ENCODE peak calls at places on chromosomes 1 and 21, in four cellular contexts. R is SK-N-SH, O is fibroblast of lung, N is GM23338. Q is an unnamed sample.

GRCh38 chr1:154987326-154987725 is 4.2 kb downstream of the FLAD1 start:
- DNase-seq in N (no peak), R (no peak), O (peak; percentile 55), Q (no peak)

GRCh38 chr1:94038511-94038910 is 82.4 kb downstream of the ABCA4 start:
- DNase-seq in O (peak; percentile 31), R (no peak), N (no peak), Q (no peak)

GRCh38 chr1:111542187-111542586 is 38.8 kb upstream of the ADORA3 start:
- DNase-seq in R (no peak), N (peak; percentile 24), O (no peak), Q (no peak)

GRCh38 chr1:22075718-22076117 is 23.2 kb downstream of the CDC42 start:
- DNase-seq in N (no peak), O (no peak), R (no peak), Q (no peak)

GRCh38 chr1:40847023-40847740 is 15.0 kb downstream of the CITED4 start:
- DNase-seq in N (peak; percentile 27), O (no peak), R (no peak), Q (no peak)

GRCh38 chr1:219088778-219089557 is 84.7 kb upstream of the LYPLAL1 start:
- DNase-seq in O (peak; percentile 95), N (no peak), R (no peak), Q (no peak)

GRCh38 chr21:39181205-39181818 is 1.9 kb downstream of the PSMG1 start:
- DNase-seq in R (no peak), O (no peak), N (no peak), Q (no peak)

GRCh38 chr1:53442297-53442696 is 16.9 kb upstream of the DMRTB1 start:
- DNase-seq in N (no peak), R (no peak), O (peak; percentile 49), Q (no peak)

GRCh38 chr1:81672766-81673165 is 128.0 kb upstream of the ADGRL2 start:
- DNase-seq in R (no peak), O (no peak), N (no peak), Q (no peak)

GRCh38 chr1:222521299-222522104 is 26.4 kb downstream of the HHIPL2 start:
- DNase-seq in R (no peak), O (peak; percentile 21), N (no peak), Q (no peak)

GRCh38 chr21:16624468-16625102 is 888.3 kb upstream of the CXADR start:
- DNase-seq in O (no peak), R (peak; percentile 58), N (no peak), Q (no peak)

GRCh38 chr1:7975212-7975865 is 13.8 kb downstream of the PARK7 start:
- DNase-seq in N (peak; percentile 92), R (peak; percentile 86), O (peak; percentile 78), Q (no peak)

GRCh38 chr1:204478166-204478899 is 16.3 kb downstream of the PIK3C2B start:
- DNase-seq in N (no peak), O (no peak), R (no peak), Q (no peak)

GRCh38 chr1:177351361-177352108 is 180.8 kb downstream of the BRINP2 start:
- DNase-seq in R (no peak), O (peak; percentile 81), N (peak; percentile 39), Q (no peak)

DNA sequence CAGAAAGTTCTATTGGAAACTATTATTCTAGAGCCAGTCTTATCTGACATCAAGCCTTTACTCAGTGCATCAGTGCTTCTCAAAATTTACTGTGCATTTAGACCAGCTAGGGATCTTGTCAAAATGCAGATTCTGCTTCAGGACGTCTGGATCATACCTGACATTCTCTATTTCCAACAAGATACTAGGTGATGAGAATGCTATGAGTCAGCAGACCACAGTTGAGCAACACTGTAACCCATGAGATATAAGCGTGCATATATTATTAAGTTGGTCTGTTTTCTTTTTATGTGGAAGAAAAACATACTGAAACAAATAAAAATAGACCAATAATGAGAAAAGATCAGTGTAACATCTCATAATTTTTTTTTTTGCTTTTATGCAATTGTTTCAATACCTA is 40.4 kb upstream of the KCNH1 start:
- DNase-seq in R (no peak), N (no peak), O (no peak), Q (no peak)
- H3K4me3 ChIP-seq in R (no peak overlapping the region), N (no peak overlapping the region), O (no peak overlapping the region), Q (no peak overlapping the region)

GRCh38 chr1:20661235-20662109 is at the start of gene DDOST:
- DNase-seq in N (peak; percentile 99), R (peak; percentile 98), O (peak; percentile 97), Q (peak; percentile 98)
- H3K4me2 ChIP-seq in N (peak within 1 kb of the TSS; percentile 99), R (peak within 1 kb of the TSS; percentile 94), O (peak within 1 kb of the TSS; percentile 95), Q (peak within 1 kb of the TSS; percentile 91)

GRCh38 chr21:35046223-35046690 is 2.8 kb downstream of the RUNX1 start:
- DNase-seq in N (no peak), R (no peak), O (no peak), Q (no peak)
- H3K4me3 ChIP-seq in N (no peak overlapping the region), R (no peak overlapping the region), O (no peak overlapping the region), Q (no peak overlapping the region)

GRCh38 chr1:169995993-169996392 is 78.5 kb downstream of the KIFAP3 start:
- DNase-seq in O (no peak), N (no peak), R (no peak), Q (no peak)

GRCh38 chr1:170001266-170001665 is 73.2 kb downstream of the KIFAP3 start:
- DNase-seq in O (no peak), R (no peak), N (no peak), Q (no peak)

GRCh38 chr1:169999357-169999756 is 75.1 kb downstream of the KIFAP3 start:
- DNase-seq in N (no peak), R (no peak), O (peak; percentile 75), Q (no peak)
- H3K4me2 ChIP-seq in N (no peak overlapping the region), R (peak overlapping the region; percentile 15), O (peak overlapping the region; percentile 54), Q (no peak overlapping the region)

GRCh38 chr1:12147116-12147753 is 19.6 kb upstream of the TNFRSF1B start:
- DNase-seq in R (no peak), N (no peak), O (no peak), Q (no peak)

GRCh38 chr1:12148958-12149790 is 17.6 kb upstream of the TNFRSF1B start:
- DNase-seq in O (peak; percentile 61), R (no peak), N (no peak), Q (no peak)

GRCh38 chr1:12149791-12150175 is 17.0 kb upstream of the TNFRSF1B start:
- DNase-seq in N (no peak), O (no peak), R (no peak), Q (no peak)

GRCh38 chr1:12146343-12147112 is 20.3 kb upstream of the TNFRSF1B start:
- DNase-seq in N (no peak), R (no peak), O (no peak), Q (no peak)

GRCh38 chr1:12148160-12148957 is 18.4 kb upstream of the TNFRSF1B start:
- DNase-seq in R (no peak), N (no peak), O (peak; percentile 22), Q (peak; percentile 24)
- H3K4me3 ChIP-seq in R (no peak overlapping the region), N (no peak overlapping the region), O (no peak overlapping the region), Q (no peak overlapping the region)

GRCh38 chr1:207242911-207243310 is 78.6 kb upstream of the CD55 start:
- DNase-seq in R (no peak), O (no peak), N (no peak), Q (no peak)

GRCh38 chr1:207244409-207244801 is 77.1 kb upstream of the CD55 start:
- DNase-seq in O (no peak), N (no peak), R (no peak), Q (no peak)

GRCh38 chr1:207245124-207245523 is 76.4 kb upstream of the CD55 start:
- DNase-seq in O (no peak), R (no peak), N (no peak), Q (no peak)

GRCh38 chr1:207241164-207241934 is 80.1 kb upstream of the CD55 start:
- DNase-seq in R (no peak), O (no peak), N (peak; percentile 6), Q (no peak)

GRCh38 chr1:207243756-207244408 is 77.6 kb upstream of the CD55 start:
- DNase-seq in N (no peak), R (no peak), O (no peak), Q (no peak)
- H3K4me2 ChIP-seq in N (no peak overlapping the region), R (peak overlapping the region; percentile 61), O (peak overlapping the region; percentile 27), Q (no peak overlapping the region)

GRCh38 chr21:31714741-31715365 is 17.1 kb downstream of the SCAF4 start:
- DNase-seq in R (no peak), N (peak; percentile 35), O (no peak), Q (no peak)

GRCh38 chr21:31713115-31713514 is 18.8 kb downstream of the SCAF4 start:
- DNase-seq in R (no peak), N (no peak), O (no peak), Q (no peak)

GRCh38 chr21:31716106-31716505 is 15.8 kb downstream of the SCAF4 start:
- DNase-seq in N (no peak), O (no peak), R (no peak), Q (no peak)

GRCh38 chr21:31711745-31712144 is 20.2 kb downstream of the SCAF4 start:
- DNase-seq in R (no peak), N (no peak), O (no peak), Q (no peak)

DNA sequence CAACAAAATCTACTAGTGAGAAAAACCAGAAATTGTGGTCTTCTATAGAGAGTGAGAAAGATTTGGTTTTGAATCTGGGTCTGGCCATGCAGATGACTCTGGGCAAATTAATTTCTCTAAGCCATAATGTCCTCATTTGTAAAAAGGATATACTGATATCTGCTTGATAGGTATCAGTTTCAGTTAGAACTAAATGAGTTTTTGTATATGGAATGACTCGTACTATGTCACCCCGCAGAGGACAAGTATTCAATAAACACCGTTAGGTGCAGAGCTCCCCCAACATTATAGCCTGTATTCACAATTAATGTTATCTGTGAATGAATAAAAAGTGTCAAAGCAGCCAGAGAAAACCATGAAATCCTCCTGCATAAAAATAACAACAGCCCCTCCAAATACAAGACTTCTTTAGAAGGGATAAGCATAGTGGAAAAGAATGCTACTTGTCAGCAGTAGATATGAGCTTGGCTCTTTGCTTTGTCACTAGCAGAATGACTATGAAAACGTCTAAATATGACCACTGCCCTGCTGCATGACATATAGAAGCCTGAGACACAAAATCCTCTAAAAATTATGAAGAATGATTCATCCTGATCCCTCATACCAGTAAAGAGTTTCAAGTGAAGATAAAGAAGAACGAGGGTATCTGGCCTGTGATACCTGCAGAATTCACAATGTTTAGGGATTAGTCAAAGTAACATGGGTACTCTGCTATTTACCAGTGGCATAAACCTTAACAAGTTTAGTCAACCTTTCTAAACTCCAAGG is 17.8 kb downstream of the SCAF4 start:
- DNase-seq in N (no peak), R (no peak), O (no peak), Q (no peak)
- H3K4me3 ChIP-seq in N (no peak overlapping the region), R (no peak overlapping the region), O (no peak overlapping the region), Q (no peak overlapping the region)

GRCh38 chr1:18855573-18855972 is 3.9 kb downstream of the TAS1R2 start:
- DNase-seq in R (no peak), O (no peak), N (no peak), Q (no peak)

GRCh38 chr1:18856435-18856834 is 3.0 kb downstream of the TAS1R2 start:
- DNase-seq in N (no peak), R (no peak), O (no peak), Q (no peak)

GRCh38 chr1:18859560-18859959 is at the start of gene TAS1R2:
- DNase-seq in O (no peak), R (no peak), N (no peak), Q (no peak)

GRCh38 chr1:18861082-18861481 is 1.6 kb upstream of the TAS1R2 start:
- DNase-seq in N (no peak), R (no peak), O (no peak), Q (no peak)

GRCh38 chr1:18858070-18858688 is 1.3 kb downstream of the TAS1R2 start:
- DNase-seq in O (no peak), R (no peak), N (no peak), Q (no peak)
- H3K4me2 ChIP-seq in O (no peak overlapping the region), R (no peak overlapping the region), N (no peak overlapping the region), Q (no peak overlapping the region)